ENCODE peak calls at places on chromosomes 1 and 21, in six cellular contexts. I, G, T, B, M and J are unnamed samples.
A peak's percentile ranks its signal among the peaks of the same experiment; 100 is the strongest.

GRCh38 chr1:198088360-198089071 is 68.3 kb upstream of the NEK7 start:
- DNase-seq in B (peak; percentile 67), T (no peak), G (no peak), I (no peak), M (no peak), J (no peak)

GRCh38 chr21:42575111-42575510 is 61.5 kb downstream of the SLC37A1 start:
- DNase-seq in B (no peak), I (no peak), M (no peak), T (peak; percentile 23), G (peak; percentile 27), J (no peak)

GRCh38 chr1:111476761-111477309 is 3.1 kb downstream of the C1orf162 start:
- DNase-seq in M (no peak), G (no peak), B (no peak), I (no peak), T (no peak), J (no peak)

GRCh38 chr1:208203848-208204609 is 40.2 kb downstream of the PLXNA2 start:
- DNase-seq in I (no peak), M (no peak), B (no peak), T (no peak), G (no peak), J (no peak)

GRCh38 chr1:54287176-54287650 is 87.2 kb downstream of the MRPL37 start:
- DNase-seq in T (peak; percentile 85), I (peak; percentile 87), B (no peak), G (peak; percentile 86), M (peak; percentile 83), J (no peak)

GRCh38 chr1:205350626-205351235 is 6.0 kb downstream of the KLHDC8A start:
- DNase-seq in M (no peak), I (no peak), T (no peak), G (no peak), B (no peak), J (no peak)

GRCh38 chr21:35468991-35469390 is 419.9 kb upstream of the RUNX1 start:
- DNase-seq in G (no peak), I (no peak), M (no peak), T (no peak), B (no peak), J (no peak)

GRCh38 chr1:176854725-176855433 is 309.6 kb downstream of the ASTN1 start:
- DNase-seq in G (no peak), I (no peak), B (no peak), T (no peak), M (no peak), J (no peak)

GRCh38 chr1:71625004-71625403 is 544.2 kb upstream of the ZRANB2 start:
- DNase-seq in I (no peak), B (no peak), G (no peak), T (no peak), M (no peak), J (no peak)

GRCh38 chr1:210362526-210362925 is 33.8 kb downstream of the HHAT start:
- DNase-seq in M (peak; percentile 25), T (no peak), B (no peak), I (peak; percentile 35), G (no peak), J (no peak)

GRCh38 chr1:31712625-31713024 is 8.8 kb upstream of the COL16A1 start:
- DNase-seq in B (peak; percentile 49), M (peak; percentile 79), G (no peak), I (peak; percentile 53), T (no peak), J (no peak)

GRCh38 chr1:44707959-44708831 is 22.8 kb downstream of the RNU5D-1 start:
- DNase-seq in I (no peak), M (no peak), G (no peak), B (peak; percentile 47), T (no peak), J (no peak)
- TF ChIP-seq CTCF in I (peak; percentile 71), M (no peak), G (peak; percentile 71), B (peak; percentile 76), T (peak; percentile 61), J (no peak)

DNA sequence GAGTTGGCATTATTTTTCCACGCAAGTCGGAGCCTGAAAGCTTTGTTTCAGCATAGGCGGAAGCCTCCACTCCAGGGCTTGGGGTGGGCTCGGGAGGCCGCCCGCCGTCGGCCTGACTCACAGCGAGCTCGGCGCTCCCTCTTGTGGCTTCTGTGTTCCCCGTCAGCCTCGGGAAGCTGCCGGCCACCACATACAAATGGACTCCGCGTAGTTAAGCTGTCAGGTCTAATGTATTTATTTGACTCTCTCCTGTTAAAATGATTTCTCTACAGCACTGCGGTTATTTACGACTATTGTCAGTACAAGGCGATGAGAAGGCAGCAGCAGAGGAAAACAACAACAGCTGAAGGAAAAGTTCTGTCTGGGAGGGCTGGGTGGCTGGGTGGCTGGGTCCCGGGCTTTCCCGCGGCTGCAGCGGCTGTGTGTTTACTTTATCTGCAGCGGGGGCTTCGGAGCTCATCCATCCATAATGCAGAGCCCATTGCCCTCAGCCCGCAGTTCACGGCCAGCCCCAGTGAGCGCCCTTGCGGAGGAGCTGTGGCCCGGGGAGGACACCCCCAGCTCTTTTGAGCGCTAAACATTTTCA is 375.7 kb upstream of the CAMK1G start:
- DNase-seq in I (peak; percentile 77), G (peak; percentile 66), T (peak; percentile 78), B (peak; percentile 86), M (peak; percentile 50), J (no peak)
- TF ChIP-seq CTCF in I (peak; percentile 75), G (peak; percentile 63), T (peak; percentile 47), B (peak; percentile 79), M (no peak), J (no peak)

GRCh38 chr1:14095001-14095400 is 395.0 kb downstream of the PRDM2 start:
- DNase-seq in T (no peak), M (no peak), I (no peak), B (peak; percentile 46), G (no peak), J (no peak)
- TF ChIP-seq CTCF in T (peak; percentile 40), M (no peak), I (peak; percentile 44), B (peak; percentile 34), G (peak; percentile 28), J (no peak)

GRCh38 chr1:202656057-202656456 is 54.2 kb downstream of the SYT2 start:
- DNase-seq in T (no peak), M (no peak), G (no peak), B (peak; percentile 58), I (peak; percentile 41), J (no peak)
- TF ChIP-seq CTCF in T (no peak), M (no peak), G (no peak), B (peak; percentile 30), I (peak; percentile 25), J (no peak)

GRCh38 chr1:151574575-151575529 is 34.7 kb downstream of the TUFT1 start:
- DNase-seq in B (no peak), G (no peak), T (no peak), I (no peak), M (no peak), J (no peak)
- TF ChIP-seq CTCF in B (no peak), G (no peak), T (no peak), I (no peak), M (no peak), J (no peak)

GRCh38 chr1:1841575-1841991 is 49.3 kb downstream of the GNB1 start:
- DNase-seq in T (no peak), I (no peak), G (no peak), M (no peak), B (no peak), J (no peak)
- TF ChIP-seq CTCF in T (no peak), I (no peak), G (peak; percentile 28), M (no peak), B (no peak), J (no peak)

GRCh38 chr21:33325222-33326067 is 675 bp downstream of the IFNAR1 start:
- DNase-seq in B (peak; percentile 48), I (peak; percentile 85), G (peak; percentile 81), T (peak; percentile 81), M (peak; percentile 72), J (no peak)

GRCh38 chr21:33327326-33327725 is 2.6 kb downstream of the IFNAR1 start:
- DNase-seq in M (no peak), T (no peak), I (no peak), B (no peak), G (no peak), J (no peak)

GRCh38 chr21:33327792-33328433 is 3.1 kb downstream of the IFNAR1 start:
- DNase-seq in G (no peak), T (no peak), I (no peak), B (no peak), M (no peak), J (no peak)

DNA sequence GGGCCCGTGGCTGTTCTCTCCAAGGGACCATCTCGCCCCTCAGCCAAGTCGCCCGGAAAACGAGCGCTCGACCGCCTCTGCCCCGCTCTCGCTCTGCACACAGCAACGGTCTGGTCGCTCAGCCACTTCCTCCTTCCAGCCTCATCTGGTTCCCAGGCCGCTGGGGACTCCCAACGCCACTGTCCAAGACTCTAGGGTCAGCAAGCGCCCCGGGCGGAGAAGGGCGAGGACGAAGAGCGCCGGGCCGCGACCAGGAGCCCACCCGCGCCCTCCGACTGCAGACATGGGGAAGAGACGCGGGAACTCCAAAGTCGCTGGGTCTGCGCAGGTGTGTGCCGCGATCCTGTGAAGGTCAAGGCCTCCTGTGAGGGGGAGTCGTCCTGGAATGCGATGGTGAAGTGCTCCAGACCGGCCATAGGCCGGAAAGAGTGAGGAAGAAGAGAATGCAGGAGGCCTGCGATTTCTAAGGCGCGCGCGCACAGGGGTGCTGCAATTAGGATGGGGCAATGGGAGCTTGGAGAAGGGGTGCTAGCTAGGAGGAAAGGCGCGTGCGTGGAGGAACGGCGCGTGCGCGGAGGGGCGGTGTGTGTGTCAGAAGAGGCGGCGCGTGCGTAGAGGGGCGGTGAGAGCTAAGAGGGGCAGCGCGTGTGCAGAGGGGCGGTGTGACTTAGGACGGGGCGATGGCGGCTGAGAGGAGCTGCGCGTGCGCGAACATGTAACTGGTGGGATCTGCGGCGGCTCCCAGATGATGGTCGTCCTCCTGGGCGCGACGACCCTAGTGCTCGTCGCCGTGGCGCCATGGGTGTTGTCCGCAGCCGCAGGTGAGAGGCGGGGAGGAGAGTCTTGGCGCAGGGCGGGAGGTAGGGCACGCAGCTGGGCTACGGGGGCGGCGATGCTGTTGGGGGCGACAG is at the start of gene IFNAR1:
- DNase-seq in I (peak; percentile 99), T (peak; percentile 100), B (peak; percentile 99), M (peak; percentile 99), G (peak; percentile 99), J (peak; percentile 97)
- TF ChIP-seq CTCF in I (no peak), T (no peak), B (no peak), M (no peak), G (no peak), J (no peak)

DNA sequence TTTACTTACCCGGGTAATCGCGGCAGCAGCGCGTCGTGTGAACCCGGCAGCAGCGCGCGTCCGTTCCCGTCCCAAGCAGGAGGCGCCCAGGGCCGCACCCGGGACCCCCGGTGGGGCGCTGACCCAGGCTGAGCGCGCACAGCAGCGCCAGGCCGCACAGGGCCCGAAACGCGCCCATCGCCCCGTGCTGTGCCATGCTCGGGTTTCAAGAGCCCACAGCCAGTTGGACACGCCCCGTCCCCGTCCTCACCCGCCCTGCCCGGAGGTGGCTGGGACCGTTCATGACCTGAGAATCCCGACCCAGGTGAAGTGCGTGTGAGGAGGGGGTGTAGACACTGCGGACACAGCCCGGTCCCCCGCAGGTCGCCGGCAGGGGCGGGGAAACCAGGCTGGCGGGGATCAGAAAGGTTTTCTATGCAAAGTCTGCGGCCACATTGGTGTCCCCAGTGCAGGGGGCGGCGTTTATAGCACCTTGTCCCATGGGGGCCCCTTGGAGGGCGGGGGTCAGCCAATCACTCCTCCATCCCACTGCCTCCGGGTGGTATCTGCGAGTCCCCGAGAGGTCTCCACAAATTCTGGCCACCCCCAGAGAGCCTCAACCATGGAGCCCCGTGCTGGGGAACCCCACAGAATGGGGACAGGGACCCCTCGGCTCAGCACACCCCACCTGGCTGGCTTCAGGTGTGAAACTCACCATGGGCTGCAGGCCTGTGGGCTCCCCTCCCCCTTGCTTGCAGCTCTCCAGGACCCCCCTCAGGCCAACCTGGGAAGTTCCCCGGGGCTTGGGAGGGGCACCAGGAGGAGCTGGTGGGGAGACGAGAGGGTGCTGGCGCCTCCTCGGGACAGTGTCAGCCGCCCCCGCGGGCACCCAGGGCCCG is at the start of gene TNFRSF18:
- DNase-seq in M (no peak), T (peak; percentile 77), I (peak; percentile 40), G (no peak), B (peak; percentile 62), J (peak; percentile 66)
- TF ChIP-seq CTCF in M (no peak), T (no peak), I (no peak), G (no peak), B (peak; percentile 10), J (no peak)